ENCODE peak calls at places on chromosome 4, in four cellular contexts. T is right cardiac atrium, C is body of pancreas, E is activated B cell treated with CpG ODN at 0.5 μM for 24 hours. D is an unnamed sample.

GRCh38 chr4:143374771-143375170 is 38.1 kb downstream of the GAB1 start:
- ATAC-seq in C (no peak), T (no peak), E (no peak), D (no peak)

GRCh38 chr4:10180927-10181744 is 64.5 kb upstream of the WDR1 start:
- ATAC-seq in E (peak), C (no peak), T (peak), D (no peak)

GRCh38 chr4:6441202-6441582 is 31.2 kb downstream of the PPP2R2C start:
- ATAC-seq in T (no peak), E (no peak), C (no peak), D (no peak)

GRCh38 chr4:146844761-146845160 is 100.9 kb downstream of the TTC29 start:
- ATAC-seq in E (no peak), C (no peak), T (no peak), D (no peak)

GRCh38 chr4:153111426-153112070 is 92.7 kb upstream of the TRIM2 start:
- ATAC-seq in E (no peak), T (no peak), C (no peak), D (no peak)

GRCh38 chr4:77226939-77227705 is 70.1 kb downstream of the CCNG2 start:
- ATAC-seq in T (no peak), C (no peak), E (no peak), D (no peak)

GRCh38 chr4:126850286-126850685 is 782.5 kb upstream of the INTU start:
- ATAC-seq in T (no peak), E (no peak), C (no peak), D (peak)

GRCh38 chr4:147683172-147683571 is 791 bp downstream of the PRMT9 start:
- ATAC-seq in C (peak), E (no peak), T (peak), D (peak)

GRCh38 chr4:177671845-177672244 is 229.6 kb upstream of the AGA start:
- ATAC-seq in C (no peak), T (no peak), E (no peak), D (no peak)

GRCh38 chr4:83019794-83020497 is 9.3 kb upstream of the LIN54 start:
- ATAC-seq in C (no peak), T (no peak), E (no peak), D (no peak)

GRCh38 chr4:86892639-86892965 is 380 bp upstream of the C4orf36 start:
- ATAC-seq in C (no peak), T (no peak), E (no peak), D (peak)

GRCh38 chr4:12445711-12446110 is 1017.0 kb upstream of the HS3ST1 start:
- ATAC-seq in C (no peak), E (no peak), T (no peak), D (no peak)

GRCh38 chr4:148044889-148045352 is 313.0 kb downstream of the ARHGAP10 start:
- ATAC-seq in C (no peak), E (no peak), T (peak), D (peak)

GRCh38 chr4:10526431-10527222 is 69.4 kb upstream of the ZNF518B start:
- ATAC-seq in C (no peak), E (no peak), T (no peak), D (no peak)

GRCh38 chr4:24137963-24138601 is 248.2 kb upstream of the PPARGC1A start:
- ATAC-seq in T (no peak), C (no peak), E (no peak), D (no peak)

GRCh38 chr4:108694423-108694822 is 44.0 kb downstream of the OSTC start:
- ATAC-seq in C (no peak), T (no peak), E (no peak), D (no peak)

GRCh38 chr4:141656031-141656430 is 19.6 kb downstream of the IL15 start:
- ATAC-seq in T (no peak), E (no peak), C (no peak), D (no peak)

GRCh38 chr4:165477799-165478198 is 99.0 kb downstream of the CPE start:
- ATAC-seq in C (no peak), T (no peak), E (no peak), D (no peak)

GRCh38 chr4:169510617-169511016 is 101.8 kb downstream of the NEK1 start:
- ATAC-seq in T (no peak), E (no peak), C (no peak), D (no peak)

GRCh38 chr4:150302553-150302952 is 224.3 kb downstream of the DCLK2 start:
- ATAC-seq in C (peak), E (no peak), T (no peak), D (peak)

GRCh38 chr4:121114756-121115155 is 42.4 kb upstream of the NDNF start:
- ATAC-seq in E (no peak), T (no peak), C (no peak), D (no peak)

GRCh38 chr4:82797048-82797590 is 1.5 kb downstream of the SCD5 start:
- ATAC-seq in E (no peak), C (peak), T (no peak), D (no peak)

GRCh38 chr4:8396762-8397406 is 43.6 kb downstream of the ACOX3 start:
- ATAC-seq in C (no peak), T (no peak), E (no peak), D (no peak)

GRCh38 chr4:170716868-170717267 is 627.1 kb upstream of the AADAT start:
- ATAC-seq in E (no peak), T (no peak), C (no peak), D (peak)

GRCh38 chr4:6425336-6425735 is 47.1 kb downstream of the PPP2R2C start:
- ATAC-seq in T (no peak), C (no peak), E (no peak), D (no peak)

GRCh38 chr4:38188631-38189101 is 228.5 kb downstream of the PTTG2 start:
- ATAC-seq in E (no peak), T (no peak), C (no peak), D (no peak)

GRCh38 chr4:2497931-2498330 is 29.0 kb downstream of the RNF4 start:
- ATAC-seq in E (peak), C (no peak), T (no peak), D (no peak)

GRCh38 chr4:159232465-159233106 is 129.7 kb downstream of the RAPGEF2 start:
- ATAC-seq in E (no peak), C (no peak), T (no peak), D (no peak)

GRCh38 chr4:23747131-23747752 is 142.6 kb downstream of the PPARGC1A start:
- ATAC-seq in E (no peak), C (peak), T (no peak), D (no peak)

GRCh38 chr4:151948351-151949016 is 187.7 kb upstream of the GATB start:
- ATAC-seq in C (no peak), T (no peak), E (no peak), D (no peak)

GRCh38 chr4:58587856-58588255 is 1477.7 kb upstream of the IGFBP7 start:
- ATAC-seq in C (no peak), E (no peak), T (no peak), D (no peak)

GRCh38 chr4:71338846-71339593 is at the start of gene SLC4A4:
- ATAC-seq in C (no peak), T (no peak), E (peak), D (no peak)

GRCh38 chr4:140937866-140938265 is 181.7 kb upstream of the TBC1D9 start:
- ATAC-seq in C (no peak), T (no peak), E (no peak), D (peak)

GRCh38 chr4:151671541-151672059 is 89.2 kb downstream of the GATB start:
- ATAC-seq in C (no peak), T (peak), E (no peak), D (no peak)

GRCh38 chr4:150722908-150723362 is 141.0 kb downstream of the MAB21L2 start:
- ATAC-seq in E (no peak), T (peak), C (peak), D (no peak)

GRCh38 chr4:24515698-24516097 is 68.7 kb downstream of the DHX15 start:
- ATAC-seq in T (no peak), E (no peak), C (no peak), D (no peak)

GRCh38 chr4:6175426-6175825 is 24.9 kb downstream of the JAKMIP1 start:
- ATAC-seq in T (no peak), C (no peak), E (no peak), D (no peak)

GRCh38 chr4:67327245-67327860 is 217.9 kb downstream of the CENPC start:
- ATAC-seq in T (peak), C (peak), E (peak), D (peak)

GRCh38 chr4:73404042-73404441 is at the start of gene ALB:
- ATAC-seq in C (peak), T (no peak), E (no peak), D (no peak)